ENCODE peak calls at places on chromosome 19, in nine cellular contexts. P, J, K, B, M, L, O, Y and F are unnamed samples. For H3K4me1 and H3K36me3, the result is how much of the 10 kb centered on the place peaks cover.

GRCh38 chr19:13430790-13431582 is 75.3 kb downstream of the CACNA1A start:
- DNase-seq in P (peak), J (peak), K (peak), B (no peak), M (peak), L (peak), O (peak), Y (peak), F (peak)

GRCh38 chr19:45477713-45478453 is 10.1 kb downstream of the FOSB start:
- DNase-seq in P (peak), J (no peak), K (no peak), B (no peak), M (peak), L (no peak), O (no peak), Y (no peak), F (no peak)

GRCh38 chr19:48907671-48908070 is 7.6 kb downstream of the NUCB1 start:
- DNase-seq in P (peak), J (peak), K (no peak), B (peak), M (no peak), L (no peak), O (no peak), Y (no peak), F (no peak)

GRCh38 chr19:3970313-3970807 is 539 bp downstream of the DAPK3 start:
- DNase-seq in P (no peak), J (no peak), K (no peak), B (no peak), M (no peak), L (no peak), O (no peak), Y (no peak), F (no peak)

GRCh38 chr19:34578173-34578572 is 96.6 kb downstream of the WTIP start:
- DNase-seq in P (no peak), J (no peak), K (no peak), B (no peak), M (no peak), L (no peak), O (no peak), Y (no peak), F (no peak)

GRCh38 chr19:27906081-27906480 is 1306.9 kb downstream of the UQCRFS1 start:
- DNase-seq in P (no peak), J (no peak), K (no peak), B (no peak), M (no peak), L (no peak), O (no peak), Y (no peak), F (no peak)

GRCh38 chr19:6551607-6552450 is 21.0 kb downstream of the TNFSF9 start:
- DNase-seq in P (peak), J (peak), K (no peak), B (no peak), M (no peak), L (no peak), O (peak), Y (no peak), F (peak)

GRCh38 chr19:33447336-33448158 is 74.0 kb downstream of the CEBPG start:
- DNase-seq in P (no peak), J (no peak), K (no peak), B (peak), M (peak), L (no peak), O (peak), Y (no peak), F (no peak)

GRCh38 chr19:32830231-32831014 is 39.1 kb downstream of the SLC7A9 start:
- DNase-seq in P (no peak), J (no peak), K (peak), B (no peak), M (no peak), L (peak), O (no peak), Y (peak), F (no peak)

GRCh38 chr19:48810151-48810550 is 678 bp downstream of the BCAT2 start:
- DNase-seq in P (peak), J (peak), K (no peak), B (no peak), M (no peak), L (no peak), O (no peak), Y (no peak), F (no peak)

GRCh38 chr19:29527500-29528328 is 1.9 kb downstream of the VSTM2B start:
- DNase-seq in P (no peak), J (no peak), K (no peak), B (no peak), M (peak), L (no peak), O (peak), Y (no peak), F (no peak)

GRCh38 chr19:45769821-45770191 is 754 bp upstream of the SIX5 start:
- DNase-seq in P (peak), J (peak), K (peak), B (peak), M (no peak), L (peak), O (peak), Y (no peak), F (no peak)

GRCh38 chr19:35509861-35510625 is 3.4 kb downstream of the DMKN start:
- DNase-seq in P (peak), J (peak), K (peak), B (peak), M (peak), L (peak), O (peak), Y (peak), F (peak)

GRCh38 chr19:3908266-3909054 is 24.4 kb upstream of the NMRK2 start:
- DNase-seq in P (no peak), J (no peak), K (no peak), B (no peak), M (no peak), L (no peak), O (no peak), Y (no peak), F (no peak)

GRCh38 chr19:30083125-30083681 is 141.2 kb downstream of the URI1 start:
- DNase-seq in P (no peak), J (no peak), K (no peak), B (no peak), M (peak), L (no peak), O (peak), Y (no peak), F (no peak)

GRCh38 chr19:16569609-16570320 is 2.5 kb downstream of the SLC35E1 start:
- DNase-seq in P (no peak), J (peak), K (no peak), B (no peak), M (no peak), L (no peak), O (no peak), Y (no peak), F (no peak)

GRCh38 chr19:3243851-3244700 is 19.6 kb downstream of the CELF5 start:
- DNase-seq in P (peak), J (peak), K (peak), B (no peak), M (no peak), L (peak), O (no peak), Y (peak), F (peak)

GRCh38 chr19:31154021-31154420 is 195.2 kb downstream of the TSHZ3 start:
- DNase-seq in P (no peak), J (no peak), K (no peak), B (no peak), M (no peak), L (peak), O (no peak), Y (no peak), F (no peak)

GRCh38 chr19:51915324-51915867 is 10.6 kb upstream of the ZNF649 start:
- DNase-seq in P (no peak), J (no peak), K (no peak), B (no peak), M (no peak), L (no peak), O (no peak), Y (no peak), F (no peak)

GRCh38 chr19:58196911-58197616 is 14.2 kb downstream of the ZNF274 start:
- DNase-seq in P (no peak), J (no peak), K (no peak), B (no peak), M (no peak), L (peak), O (no peak), Y (peak), F (no peak)

GRCh38 chr19:53455828-53456227 is 11.7 kb upstream of the ZNF813 start:
- DNase-seq in P (no peak), J (no peak), K (no peak), B (no peak), M (no peak), L (no peak), O (no peak), Y (no peak), F (no peak)

GRCh38 chr19:41426116-41426841 is 895 bp downstream of the B3GNT8 start:
- DNase-seq in P (no peak), J (peak), K (no peak), B (no peak), M (no peak), L (no peak), O (no peak), Y (no peak), F (no peak)

GRCh38 chr19:29622191-29623070 is 16.3 kb downstream of the POP4 start:
- DNase-seq in P (no peak), J (peak), K (no peak), B (no peak), M (no peak), L (no peak), O (peak), Y (no peak), F (no peak)

GRCh38 chr19:30449191-30449590 is 77.0 kb downstream of the ZNF536 start:
- DNase-seq in P (no peak), J (no peak), K (no peak), B (no peak), M (peak), L (no peak), O (no peak), Y (no peak), F (no peak)

GRCh38 chr19:17846146-17846545 is 1.6 kb downstream of the JAK3 start:
- DNase-seq in P (no peak), J (no peak), K (no peak), B (no peak), M (no peak), L (no peak), O (no peak), Y (no peak), F (no peak)

GRCh38 chr19:17843908-17844490 is 3.8 kb downstream of the JAK3 start:
- DNase-seq in P (no peak), J (no peak), K (no peak), B (no peak), M (no peak), L (no peak), O (no peak), Y (no peak), F (no peak)

GRCh38 chr19:17848598-17849292 is 963 bp upstream of the JAK3 start:
- DNase-seq in P (no peak), J (no peak), K (no peak), B (no peak), M (no peak), L (no peak), O (no peak), Y (no peak), F (no peak)

GRCh38 chr19:17843428-17843827 is 4.4 kb downstream of the JAK3 start:
- DNase-seq in P (no peak), J (no peak), K (no peak), B (no peak), M (no peak), L (no peak), O (no peak), Y (no peak), F (no peak)

GRCh38 chr19:17847538-17848366 is at the start of gene JAK3:
- DNase-seq in P (peak), J (peak), K (peak), B (peak), M (peak), L (peak), O (no peak), Y (peak), F (peak)
- H3K4me3 ChIP-seq in P (no peak), J (peak), K (no peak), B (peak), M (no peak), L (peak), O (peak), Y (peak), F (peak)

DNA sequence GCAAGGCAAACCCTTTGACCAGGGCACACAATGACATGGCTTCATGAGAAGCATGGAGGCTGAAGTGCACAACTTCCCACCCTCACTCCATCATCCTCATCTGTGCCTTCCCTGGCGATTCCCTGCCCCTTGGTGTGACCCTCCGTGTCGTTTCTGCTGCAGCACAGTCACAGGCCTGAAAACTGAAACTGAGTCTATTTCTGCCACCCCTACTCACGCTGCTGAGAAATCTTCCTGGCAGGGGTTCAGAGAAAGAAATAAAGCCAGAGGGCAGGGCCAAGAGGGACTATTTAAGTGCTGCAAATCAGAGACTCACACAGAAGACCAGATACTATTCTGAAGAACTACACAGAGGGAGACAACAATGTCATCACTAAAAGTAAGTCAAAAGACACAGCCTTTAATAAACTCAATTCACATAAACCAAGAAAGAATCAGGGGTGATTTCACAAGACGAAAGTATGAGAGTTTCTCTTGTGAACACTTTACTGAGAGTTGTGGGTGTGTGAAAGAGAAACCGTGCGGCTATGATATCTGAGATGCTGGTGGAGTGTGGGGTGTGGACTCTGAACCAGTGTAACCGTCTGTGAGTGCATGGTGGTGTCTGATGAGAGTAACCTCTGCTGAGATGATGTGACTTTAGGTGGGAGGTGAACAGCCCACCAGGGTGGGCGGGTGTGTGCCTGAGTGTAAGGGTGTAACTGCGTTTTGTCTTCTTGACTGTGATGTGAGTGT is 23.5 kb downstream of the LGALS16 start:
- DNase-seq in P (no peak), J (peak), K (no peak), B (no peak), M (no peak), L (no peak), O (peak), Y (no peak), F (no peak)
- H3K4me1 ChIP-seq in P (under half), J (under half), K (under half), B (under half), M (under half), L (under half), O (under half), Y (under half), F (under half)

GRCh38 chr19:973726-974563 is 10.2 kb upstream of the WDR18 start:
- DNase-seq in P (peak), J (no peak), K (no peak), B (no peak), M (no peak), L (no peak), O (no peak), Y (no peak), F (no peak)

GRCh38 chr19:970695-971094 is 13.4 kb upstream of the WDR18 start:
- DNase-seq in P (peak), J (no peak), K (no peak), B (no peak), M (no peak), L (no peak), O (no peak), Y (peak), F (no peak)

GRCh38 chr19:972281-972680 is 11.9 kb upstream of the WDR18 start:
- DNase-seq in P (no peak), J (no peak), K (no peak), B (no peak), M (no peak), L (no peak), O (no peak), Y (no peak), F (no peak)

GRCh38 chr19:974564-975257 is 9.4 kb upstream of the WDR18 start:
- DNase-seq in P (peak), J (no peak), K (no peak), B (no peak), M (no peak), L (no peak), O (no peak), Y (no peak), F (no peak)

GRCh38 chr19:971795-972194 is 12.3 kb upstream of the WDR18 start:
- DNase-seq in P (no peak), J (no peak), K (no peak), B (no peak), M (no peak), L (no peak), O (no peak), Y (no peak), F (no peak)
- H3K36me3 ChIP-seq in P (under half), J (under half), K (under half), B (under half), M (under half), L (half or more), O (under half), Y (under half), F (under half)

DNA sequence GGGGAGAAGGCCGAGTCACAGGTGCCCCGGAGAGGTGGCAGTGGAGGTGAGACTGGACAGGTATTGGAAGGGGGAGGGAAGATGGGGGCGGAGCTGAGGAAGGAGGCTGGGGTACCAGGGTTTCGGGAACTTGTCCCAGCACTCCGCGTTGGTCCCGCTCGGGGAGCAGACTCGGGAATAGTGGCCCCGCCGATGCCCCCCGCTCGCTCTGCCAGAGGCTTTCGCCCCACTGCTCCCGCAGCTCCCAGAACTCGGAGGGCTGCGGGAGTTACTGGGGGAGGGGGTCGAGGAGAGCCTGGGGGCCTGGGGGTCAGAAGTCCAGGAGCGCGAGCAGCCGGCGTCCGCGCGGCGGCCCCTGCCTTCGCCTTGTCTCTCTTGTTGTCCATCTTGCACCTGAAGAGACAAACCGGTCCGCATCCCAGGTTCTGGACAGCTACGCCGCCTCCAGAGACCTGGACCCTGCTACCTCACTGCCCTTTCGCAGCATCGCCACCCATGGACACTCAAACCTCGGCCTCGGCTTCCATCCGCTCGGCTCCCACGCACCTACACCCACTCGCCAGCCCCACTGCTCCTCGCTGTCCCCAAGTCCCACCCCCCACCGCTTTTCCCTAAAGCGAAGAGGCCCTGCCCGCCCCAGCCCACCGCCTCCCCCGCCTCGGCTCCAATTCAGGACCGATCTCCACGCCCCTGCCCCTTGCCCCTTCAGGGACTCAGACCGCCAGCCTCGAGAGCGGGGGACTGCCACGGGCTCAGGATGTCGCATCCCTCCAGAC is 698 bp downstream of the PRR36 start:
- DNase-seq in P (peak), J (no peak), K (no peak), B (no peak), M (no peak), L (no peak), O (peak), Y (no peak), F (peak)
- H3K4me3 ChIP-seq in P (peak), J (no peak), K (no peak), B (peak), M (no peak), L (no peak), O (no peak), Y (no peak), F (peak)

GRCh38 chr19:55644191-55644833 is 863 bp downstream of the ZNF581 start:
- DNase-seq in P (no peak), J (no peak), K (no peak), B (no peak), M (no peak), L (no peak), O (no peak), Y (no peak), F (no peak)
- H3K4me1 ChIP-seq in P (under half), J (under half), K (under half), B (half or more), M (under half), L (under half), O (half or more), Y (under half), F (under half)

DNA sequence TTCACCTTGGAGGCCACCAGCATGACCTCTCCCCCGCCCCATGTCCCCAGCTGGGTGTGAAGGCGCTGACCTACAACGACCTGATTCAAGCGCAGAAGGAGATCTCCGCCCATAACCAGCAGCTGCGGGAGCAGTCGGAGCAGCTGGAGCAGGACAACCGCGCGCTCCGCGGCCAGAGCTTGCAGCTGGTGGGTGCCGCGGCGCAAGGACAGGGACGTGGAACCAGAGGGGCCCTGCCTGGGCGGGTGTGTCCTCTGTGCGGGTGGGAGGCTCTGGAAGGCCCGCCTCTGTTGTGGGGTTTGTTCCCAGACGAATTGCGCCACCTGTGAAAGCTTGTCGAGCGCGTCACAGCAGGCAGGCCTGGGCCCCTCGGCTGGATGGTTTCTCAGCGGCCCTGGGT is 22.3 kb downstream of the PLEKHJ1 start:
- DNase-seq in P (no peak), J (peak), K (no peak), B (no peak), M (no peak), L (no peak), O (peak), Y (peak), F (no peak)
- H3K36me3 ChIP-seq in P (under half), J (under half), K (half or more), B (under half), M (under half), L (half or more), O (under half), Y (half or more), F (half or more)

DNA sequence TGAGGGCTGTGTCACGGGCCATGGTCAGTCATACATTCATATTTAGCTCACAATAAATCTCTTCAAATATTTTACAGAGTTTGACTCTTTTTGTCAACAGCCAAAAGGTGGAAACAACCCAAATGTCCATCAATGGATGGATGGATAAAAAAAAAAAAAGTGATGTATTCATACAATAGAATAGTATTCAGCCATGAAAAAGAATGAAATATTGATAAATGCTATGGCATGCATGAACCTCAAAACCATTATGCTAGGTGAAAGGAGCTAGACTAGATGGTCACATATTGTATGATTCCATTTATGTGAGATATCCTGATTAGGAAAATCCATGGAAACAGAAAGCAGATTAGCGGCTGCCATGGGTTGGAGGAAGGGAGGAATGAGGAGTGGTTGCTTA is 16.2 kb downstream of the ADGRE2 start:
- DNase-seq in P (no peak), J (no peak), K (no peak), B (no peak), M (no peak), L (no peak), O (no peak), Y (no peak), F (no peak)
- H3K4me3 ChIP-seq in P (no peak), J (no peak), K (no peak), B (no peak), M (no peak), L (no peak), O (no peak), Y (no peak), F (no peak)

GRCh38 chr19:10418281-10419199 is 1.8 kb upstream of the PDE4A start:
- DNase-seq in P (peak), J (no peak), K (no peak), B (no peak), M (no peak), L (no peak), O (no peak), Y (no peak), F (peak)
- H3K4me1 ChIP-seq in P (under half), J (under half), K (under half), B (half or more), M (under half), L (under half), O (under half), Y (under half), F (under half)